ENCODE peak calls at places on chromosomes 6 and 20, in four cellular contexts. One of them, this sample, is unnamed.

GRCh38 chr6:11207199-11207968 is 25.1 kb downstream of the NEDD9 start:
- DNase-seq in HepG2: peak; percentile 98
- DNase-seq in Panc1: peak; percentile 87
- DNase-seq in HCT116: peak; percentile 39
- DNase-seq in this sample: no peak

GRCh38 chr6:127494240-127494767 is 24.8 kb downstream of the MTCL3 start:
- DNase-seq in HCT116: no peak
- DNase-seq in HepG2: no peak
- DNase-seq in Panc1: no peak
- DNase-seq in this sample: no peak

GRCh38 chr20:46148313-46149213 is 30.4 kb downstream of the CD40 start:
- DNase-seq in Panc1: no peak
- DNase-seq in HepG2: no peak
- DNase-seq in HCT116: no peak
- DNase-seq in this sample: no peak

GRCh38 chr6:17714879-17715860 is 8.4 kb upstream of the NUP153 start:
- DNase-seq in HCT116: peak; percentile 74
- DNase-seq in Panc1: no peak
- DNase-seq in HepG2: no peak
- DNase-seq in this sample: peak; percentile 88

GRCh38 chr6:138107752-138108592 is 753 bp upstream of the PERP start:
- DNase-seq in Panc1: no peak
- DNase-seq in HepG2: peak; percentile 73
- DNase-seq in HCT116: peak; percentile 57
- DNase-seq in this sample: peak; percentile 28

GRCh38 chr6:19759117-19759880 is 77.9 kb upstream of the ID4 start:
- DNase-seq in HCT116: no peak
- DNase-seq in HepG2: no peak
- DNase-seq in Panc1: peak; percentile 8
- DNase-seq in this sample: no peak

GRCh38 chr6:134667106-134667505 is 282.8 kb downstream of the ALDH8A1 start:
- DNase-seq in HepG2: no peak
- DNase-seq in HCT116: no peak
- DNase-seq in Panc1: no peak
- DNase-seq in this sample: no peak

GRCh38 chr6:225121-225721 is 67.1 kb upstream of the DUSP22 start:
- DNase-seq in Panc1: no peak
- DNase-seq in HepG2: no peak
- DNase-seq in HCT116: no peak
- DNase-seq in this sample: no peak

GRCh38 chr20:62737971-62738881 is 29.6 kb downstream of the NTSR1 start:
- DNase-seq in HCT116: no peak
- DNase-seq in HepG2: no peak
- DNase-seq in Panc1: no peak
- DNase-seq in this sample: no peak

GRCh38 chr6:10419749-10420545 is 5.1 kb upstream of the TFAP2A start:
- DNase-seq in HCT116: no peak
- DNase-seq in Panc1: no peak
- DNase-seq in HepG2: no peak
- DNase-seq in this sample: no peak

GRCh38 chr6:161630674-161631073 is 356.8 kb upstream of the AGPAT4 start:
- DNase-seq in Panc1: no peak
- DNase-seq in HepG2: no peak
- DNase-seq in HCT116: no peak
- DNase-seq in this sample: no peak

GRCh38 chr6:6712258-6712978 is 123.9 kb downstream of the LY86 start:
- DNase-seq in HepG2: peak; percentile 83
- DNase-seq in HCT116: peak; percentile 38
- DNase-seq in Panc1: no peak
- DNase-seq in this sample: peak; percentile 68

GRCh38 chr20:34747479-34747878 is 43.3 kb downstream of the TP53INP2 start:
- DNase-seq in HepG2: no peak
- DNase-seq in HCT116: no peak
- DNase-seq in Panc1: no peak
- DNase-seq in this sample: no peak

GRCh38 chr6:137334094-137334493 is 114.9 kb upstream of the IFNGR1 start:
- DNase-seq in Panc1: no peak
- DNase-seq in HCT116: no peak
- DNase-seq in HepG2: no peak
- DNase-seq in this sample: no peak

GRCh38 chr20:9769954-9770353 is 68.9 kb downstream of the PAK5 start:
- DNase-seq in HCT116: no peak
- DNase-seq in HepG2: no peak
- DNase-seq in Panc1: no peak
- DNase-seq in this sample: no peak

GRCh38 chr6:26216886-26217713 is 129.9 kb downstream of the HFE start:
- DNase-seq in Panc1: no peak
- DNase-seq in HCT116: no peak
- DNase-seq in HepG2: peak; percentile 93
- DNase-seq in this sample: peak; percentile 74

GRCh38 chr6:131381694-131382093 is 191.3 kb upstream of the ARG1 start:
- DNase-seq in Panc1: no peak
- DNase-seq in HepG2: no peak
- DNase-seq in HCT116: no peak
- DNase-seq in this sample: no peak

GRCh38 chr20:14948416-14948815 is 611.0 kb upstream of the FLRT3 start:
- DNase-seq in Panc1: no peak
- DNase-seq in HepG2: peak; percentile 34
- DNase-seq in HCT116: no peak
- DNase-seq in this sample: no peak

GRCh38 chr20:58473818-58474425 is 41.3 kb downstream of the APCDD1L start:
- DNase-seq in HCT116: no peak
- DNase-seq in Panc1: no peak
- DNase-seq in HepG2: no peak
- DNase-seq in this sample: no peak

GRCh38 chr6:73169111-73169510 is 56.2 kb downstream of the KHDC1L start:
- DNase-seq in HCT116: no peak
- DNase-seq in HepG2: no peak
- DNase-seq in Panc1: no peak
- DNase-seq in this sample: no peak

GRCh38 chr20:59242714-59243626 is 57.4 kb upstream of the EDN3 start:
- DNase-seq in Panc1: no peak
- DNase-seq in HCT116: no peak
- DNase-seq in HepG2: no peak
- DNase-seq in this sample: no peak

GRCh38 chr6:88705601-88706000 is 257.8 kb downstream of the RNGTT start:
- DNase-seq in HepG2: no peak
- DNase-seq in Panc1: no peak
- DNase-seq in HCT116: no peak
- DNase-seq in this sample: peak; percentile 13

GRCh38 chr6:21075986-21076385 is 517.6 kb upstream of the SOX4 start:
- DNase-seq in HCT116: no peak
- DNase-seq in Panc1: no peak
- DNase-seq in HepG2: no peak
- DNase-seq in this sample: no peak

GRCh38 chr6:142323377-142323776 is 21.6 kb downstream of the ADGRG6 start:
- DNase-seq in Panc1: peak; percentile 89
- DNase-seq in HCT116: no peak
- DNase-seq in HepG2: peak; percentile 96
- DNase-seq in this sample: no peak

GRCh38 chr20:33649201-33649631 is 12.9 kb upstream of the C20orf144 start:
- DNase-seq in HCT116: no peak
- DNase-seq in Panc1: no peak
- DNase-seq in HepG2: no peak
- DNase-seq in this sample: no peak

GRCh38 chr6:150169609-150170008 is 26.8 kb downstream of the PPP1R14C start:
- DNase-seq in HCT116: peak; percentile 16
- DNase-seq in Panc1: no peak
- DNase-seq in HepG2: no peak
- DNase-seq in this sample: no peak

GRCh38 chr6:100461273-100461919 is 3.3 kb downstream of the SIM1 start:
- DNase-seq in Panc1: no peak
- DNase-seq in HCT116: no peak
- DNase-seq in HepG2: no peak
- DNase-seq in this sample: no peak

GRCh38 chr6:163494279-163494727 is 79.8 kb downstream of the QKI start:
- DNase-seq in HepG2: no peak
- DNase-seq in HCT116: peak; percentile 31
- DNase-seq in Panc1: no peak
- DNase-seq in this sample: no peak

GRCh38 chr6:13447949-13448724 is 39.3 kb downstream of the GFOD1 start:
- DNase-seq in Panc1: no peak
- DNase-seq in HepG2: no peak
- DNase-seq in HCT116: no peak
- DNase-seq in this sample: no peak

GRCh38 chr6:166460473-166461437 is 78.0 kb upstream of the MPC1 start:
- DNase-seq in HepG2: no peak
- DNase-seq in Panc1: no peak
- DNase-seq in HCT116: no peak
- DNase-seq in this sample: no peak

GRCh38 chr6:129795261-129795660 is 65.9 kb downstream of the TMEM244 start:
- DNase-seq in HCT116: no peak
- DNase-seq in Panc1: no peak
- DNase-seq in HepG2: no peak
- DNase-seq in this sample: no peak

GRCh38 chr6:138377844-138378243 is at the start of gene SMIM28:
- DNase-seq in Panc1: no peak
- DNase-seq in HCT116: no peak
- DNase-seq in HepG2: no peak
- DNase-seq in this sample: no peak

DNA sequence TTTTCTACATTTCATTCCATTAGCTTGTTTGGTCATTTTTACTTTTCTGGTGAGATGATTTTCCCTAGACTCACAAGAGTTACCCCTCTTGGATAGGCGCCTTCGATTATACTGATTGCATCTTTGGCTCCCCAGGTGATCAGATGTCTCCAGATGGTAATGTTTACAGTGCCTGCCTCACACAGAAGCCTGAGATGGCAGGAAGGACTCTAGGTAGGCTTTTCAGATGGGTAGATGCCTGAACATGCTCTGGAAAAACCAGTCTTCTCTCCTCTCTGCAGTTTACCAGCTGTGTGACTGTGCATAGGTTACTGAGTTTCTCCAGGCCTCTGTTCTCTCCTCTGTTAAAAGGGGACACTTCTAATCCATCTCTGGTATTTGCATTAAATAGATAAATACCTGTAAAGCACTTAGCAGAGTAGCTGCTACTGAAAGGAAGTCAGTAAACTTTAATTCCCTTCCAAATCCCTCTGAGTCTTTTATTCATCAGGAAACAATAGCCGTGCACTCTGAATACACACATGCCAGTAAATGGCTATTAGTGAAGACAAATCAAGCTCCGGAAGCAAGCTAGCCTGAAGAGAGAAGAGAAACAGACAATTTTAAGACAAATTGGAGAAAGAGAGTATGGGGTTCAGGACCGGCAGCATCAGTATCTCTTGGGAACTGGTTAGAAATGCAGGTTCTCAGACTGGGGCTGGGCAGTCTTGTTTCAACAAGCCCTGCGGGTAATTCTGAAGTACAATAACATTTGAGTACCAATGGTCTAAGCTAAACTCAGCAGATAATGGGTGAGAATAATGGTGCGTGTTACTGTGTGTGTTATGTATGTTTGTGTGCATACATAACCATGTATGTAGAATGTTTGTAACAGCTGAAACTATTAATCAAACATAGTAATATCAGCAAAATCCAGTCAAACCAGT is 139.4 kb downstream of the UST start:
- DNase-seq in HepG2: no peak
- DNase-seq in HCT116: no peak
- DNase-seq in Panc1: no peak
- DNase-seq in this sample: no peak
- TF ChIP-seq TCF7L2 in HepG2: no peak
- TF ChIP-seq TCF7L2 in HCT116: no peak
- TF ChIP-seq TCF7L2 in Panc1: no peak
- TF ChIP-seq TCF7L2 in this sample: no peak

GRCh38 chr6:167678102-167679101 is 148.3 kb upstream of the AFDN start:
- DNase-seq in HepG2: peak; percentile 51
- DNase-seq in Panc1: no peak
- DNase-seq in HCT116: no peak
- DNase-seq in this sample: no peak
- TF ChIP-seq TCF7L2 in HepG2: no peak
- TF ChIP-seq TCF7L2 in Panc1: no peak
- TF ChIP-seq TCF7L2 in HCT116: no peak
- TF ChIP-seq TCF7L2 in this sample: no peak

GRCh38 chr20:16124911-16125776 is 448.1 kb downstream of the KIF16B start:
- DNase-seq in HepG2: peak; percentile 92
- DNase-seq in HCT116: no peak
- DNase-seq in Panc1: no peak
- DNase-seq in this sample: no peak

GRCh38 chr20:16123623-16124022 is 449.6 kb downstream of the KIF16B start:
- DNase-seq in HepG2: no peak
- DNase-seq in Panc1: no peak
- DNase-seq in HCT116: no peak
- DNase-seq in this sample: no peak

GRCh38 chr20:16128538-16129106 is 444.6 kb downstream of the KIF16B start:
- DNase-seq in HCT116: no peak
- DNase-seq in Panc1: no peak
- DNase-seq in HepG2: no peak
- DNase-seq in this sample: no peak

GRCh38 chr20:16124491-16124890 is 448.8 kb downstream of the KIF16B start:
- DNase-seq in HepG2: no peak
- DNase-seq in HCT116: no peak
- DNase-seq in Panc1: no peak
- DNase-seq in this sample: no peak

GRCh38 chr20:16125810-16126209 is 447.4 kb downstream of the KIF16B start:
- DNase-seq in Panc1: no peak
- DNase-seq in HCT116: no peak
- DNase-seq in HepG2: no peak
- DNase-seq in this sample: no peak
- TF ChIP-seq TCF7L2 in Panc1: no peak
- TF ChIP-seq TCF7L2 in HCT116: no peak
- TF ChIP-seq TCF7L2 in HepG2: no peak
- TF ChIP-seq TCF7L2 in this sample: no peak

GRCh38 chr6:136020691-136021090 is 169.2 kb downstream of the PDE7B start:
- DNase-seq in Panc1: no peak
- DNase-seq in HepG2: no peak
- DNase-seq in HCT116: no peak
- DNase-seq in this sample: no peak
- TF ChIP-seq TCF7L2 in Panc1: no peak
- TF ChIP-seq TCF7L2 in HepG2: no peak
- TF ChIP-seq TCF7L2 in HCT116: no peak
- TF ChIP-seq TCF7L2 in this sample: no peak